ENCODE peak calls at places on chromosomes 12 and 14, in eight cellular contexts. C is GM06990; S is T-helper 1 cell; P is omental fat pad; Q is M059J; N is Ammon's horn; O is substantia nigra; T is activated T-helper 1 cell treated with anti-CD3 and anti-CD28 coated beads, Interleukin-12 subunit alpha, Interleukin-12 subunit beta, Interleukin-2, Interleukin-4 antibody, amounts not matched to agents 30 ng/mL and 10 ng/mL and 1 ng/mL, durations not matched to agents 14 hours and 24 hours and 36 hours. G is an unnamed sample.

GRCh38 chr14:49702725-49703124 is 9.8 kb downstream of the KLHDC1 start:
- DNase-seq in C (no peak), S (no peak), P (no peak), Q (peak; percentile 50), N (no peak), O (no peak), T (no peak), G (no peak)

GRCh38 chr12:4379410-4379809 is at the start of gene FGF23:
- DNase-seq in C (no peak), S (no peak), P (no peak), Q (peak; percentile 19), N (no peak), O (no peak), T (no peak), G (no peak)

GRCh38 chr12:24266982-24267381 is 317.5 kb upstream of the SOX5 start:
- DNase-seq in C (no peak), S (no peak), P (no peak), Q (no peak), N (no peak), O (no peak), T (no peak), G (no peak)

GRCh38 chr12:90589966-90590365 is 365.0 kb downstream of the CCER1 start:
- DNase-seq in C (no peak), S (no peak), P (no peak), Q (peak; percentile 3), N (no peak), O (no peak), T (no peak), G (no peak)

GRCh38 chr12:77120695-77121094 is 55.3 kb upstream of the E2F7 start:
- DNase-seq in C (no peak), S (no peak), P (no peak), Q (peak; percentile 75), N (no peak), O (no peak), T (no peak), G (no peak)

GRCh38 chr12:114750905-114751304 is 66.9 kb upstream of the TBX3 start:
- DNase-seq in C (no peak), S (no peak), P (no peak), Q (no peak), N (no peak), O (no peak), T (no peak), G (no peak)

GRCh38 chr14:29376251-29376650 is 551.4 kb downstream of the PRKD1 start:
- DNase-seq in C (no peak), S (no peak), P (no peak), Q (no peak), N (no peak), O (no peak), T (no peak), G (no peak)

GRCh38 chr14:57352771-57353170 is 37.6 kb upstream of the NAA30 start:
- DNase-seq in C (no peak), S (no peak), P (no peak), Q (no peak), N (no peak), O (no peak), T (no peak), G (no peak)

GRCh38 chr12:54591001-54591591 is 2.6 kb upstream of the PPP1R1A start:
- DNase-seq in C (no peak), S (no peak), P (no peak), Q (no peak), N (no peak), O (no peak), T (no peak), G (no peak)

GRCh38 chr14:29271669-29272068 is 505.1 kb downstream of the FOXG1 start:
- DNase-seq in C (no peak), S (no peak), P (no peak), Q (no peak), N (no peak), O (no peak), T (no peak), G (no peak)

GRCh38 chr14:99270491-99271287 is 1.3 kb downstream of the BCL11B start:
- DNase-seq in C (no peak), S (peak; percentile 45), P (no peak), Q (no peak), N (no peak), O (no peak), T (no peak), G (no peak)

GRCh38 chr12:3381059-3382047 is 109.7 kb upstream of the PRMT8 start:
- DNase-seq in C (no peak), S (no peak), P (no peak), Q (no peak), N (no peak), O (no peak), T (no peak), G (no peak)

GRCh38 chr12:59596232-59597143 is 659 bp downstream of the SLC16A7 start:
- DNase-seq in C (peak; percentile 85), S (peak; percentile 75), P (peak; percentile 42), Q (peak; percentile 79), N (peak; percentile 80), O (peak; percentile 84), T (peak; percentile 64), G (peak; percentile 86)

GRCh38 chr14:23513466-23514008 is 38.0 kb downstream of the ZFHX2 start:
- DNase-seq in C (no peak), S (no peak), P (no peak), Q (no peak), N (peak; percentile 78), O (peak; percentile 69), T (no peak), G (no peak)

GRCh38 chr12:11563785-11564739 is 85.4 kb upstream of the ETV6 start:
- DNase-seq in C (no peak), S (no peak), P (no peak), Q (no peak), N (no peak), O (no peak), T (no peak), G (no peak)

GRCh38 chr12:124752437-124753229 is 111.0 kb downstream of the SCARB1 start:
- DNase-seq in C (no peak), S (no peak), P (no peak), Q (peak; percentile 80), N (peak; percentile 67), O (no peak), T (no peak), G (no peak)

GRCh38 chr12:71461787-71462328 is 22.3 kb downstream of the LGR5 start:
- DNase-seq in C (no peak), S (no peak), P (no peak), Q (no peak), N (no peak), O (no peak), T (no peak), G (no peak)

GRCh38 chr12:116590561-116590960 is 31.4 kb downstream of the MAP1LC3B2 start:
- DNase-seq in C (no peak), S (no peak), P (no peak), Q (peak; percentile 77), N (no peak), O (no peak), T (no peak), G (no peak)

GRCh38 chr12:16299403-16299802 is 21.9 kb upstream of the SLC15A5 start:
- DNase-seq in C (no peak), S (no peak), P (no peak), Q (peak; percentile 1), N (peak; percentile 59), O (no peak), T (no peak), G (no peak)

GRCh38 chr14:72523397-72524157 is 370.3 kb downstream of the DPF3 start:
- DNase-seq in C (no peak), S (no peak), P (no peak), Q (peak; percentile 40), N (no peak), O (no peak), T (no peak), G (no peak)

GRCh38 chr12:109020750-109021380 is at the start of gene SVOP:
- DNase-seq in C (peak; percentile 23), S (peak; percentile 4), P (peak; percentile 39), Q (peak; percentile 70), N (peak; percentile 87), O (peak; percentile 26), T (peak; percentile 1), G (no peak)

GRCh38 chr12:104695453-104696148 is 238.9 kb downstream of the CHST11 start:
- DNase-seq in C (peak; percentile 63), S (peak; percentile 72), P (no peak), Q (peak; percentile 92), N (no peak), O (no peak), T (peak; percentile 70), G (peak; percentile 57)

GRCh38 chr14:33408291-33408690 is 469.6 kb downstream of the NPAS3 start:
- DNase-seq in C (no peak), S (no peak), P (no peak), Q (peak; percentile 41), N (no peak), O (no peak), T (no peak), G (no peak)

GRCh38 chr12:103269962-103270361 is 225.8 kb downstream of the C12orf42 start:
- DNase-seq in C (no peak), S (no peak), P (no peak), Q (no peak), N (no peak), O (no peak), T (no peak), G (no peak)

GRCh38 chr14:61474671-61475070 is 153.3 kb downstream of the PRKCH start:
- DNase-seq in C (no peak), S (no peak), P (no peak), Q (no peak), N (no peak), O (no peak), T (no peak), G (no peak)

GRCh38 chr12:84767079-84767478 is 145.5 kb downstream of the SLC6A15 start:
- DNase-seq in C (no peak), S (no peak), P (no peak), Q (no peak), N (no peak), O (no peak), T (no peak), G (no peak)

GRCh38 chr14:59254146-59254910 is 65.9 kb downstream of the DAAM1 start:
- DNase-seq in C (no peak), S (no peak), P (no peak), Q (peak; percentile 99), N (peak; percentile 77), O (no peak), T (no peak), G (no peak)

GRCh38 chr14:90060312-90060964 is 1.4 kb upstream of the KCNK13 start:
- DNase-seq in C (peak; percentile 81), S (peak; percentile 11), P (no peak), Q (peak; percentile 49), N (peak; percentile 74), O (peak; percentile 46), T (peak; percentile 51), G (peak; percentile 38)

GRCh38 chr14:54322668-54323380 is 74.0 kb upstream of the CDKN3 start:
- DNase-seq in C (no peak), S (no peak), P (no peak), Q (no peak), N (no peak), O (no peak), T (no peak), G (no peak)

GRCh38 chr12:14843425-14843887 is at the start of gene ART4:
- DNase-seq in C (no peak), S (no peak), P (no peak), Q (no peak), N (no peak), O (no peak), T (no peak), G (no peak)

GRCh38 chr12:27861428-27862167 is 81.6 kb upstream of the MANSC4 start:
- DNase-seq in C (peak; percentile 61), S (no peak), P (no peak), Q (no peak), N (no peak), O (no peak), T (no peak), G (no peak)

GRCh38 chr14:24211311-24211710 is 2.0 kb downstream of the CHMP4A start:
- DNase-seq in C (no peak), S (no peak), P (no peak), Q (no peak), N (no peak), O (no peak), T (no peak), G (no peak)

GRCh38 chr12:54977857-54978256 is 6.7 kb downstream of the TESPA1 start:
- DNase-seq in C (no peak), S (no peak), P (no peak), Q (no peak), N (no peak), O (no peak), T (no peak), G (no peak)

GRCh38 chr14:30708157-30708556 is 86.0 kb downstream of the SCFD1 start:
- DNase-seq in C (no peak), S (no peak), P (no peak), Q (no peak), N (no peak), O (no peak), T (no peak), G (no peak)

G was measured in B cell.